ENCODE peak calls at places on chromosome 12, in five cellular contexts. One of them, this sample, is unnamed.

GRCh38 chr12:124777399-124778372 is 86.0 kb downstream of the SCARB1 start:
- DNase-seq in K562: no peak
- DNase-seq in IMR-90: no peak
- DNase-seq in SK-N-SH: no peak
- DNase-seq in HepG2: peak; percentile 91
- DNase-seq in this sample: no peak

GRCh38 chr12:55722948-55723347 is 2.8 kb downstream of the RDH5 start:
- DNase-seq in K562: no peak
- DNase-seq in IMR-90: no peak
- DNase-seq in SK-N-SH: no peak
- DNase-seq in HepG2: no peak
- DNase-seq in this sample: no peak

GRCh38 chr12:31896514-31897039 is 62.6 kb upstream of the RESF1 start:
- DNase-seq in K562: peak; percentile 42
- DNase-seq in IMR-90: peak; percentile 38
- DNase-seq in SK-N-SH: no peak
- DNase-seq in HepG2: no peak
- DNase-seq in this sample: peak; percentile 99

GRCh38 chr12:57128519-57129247 is 400 bp downstream of the LRP1 start:
- DNase-seq in K562: no peak
- DNase-seq in IMR-90: no peak
- DNase-seq in SK-N-SH: peak; percentile 66
- DNase-seq in HepG2: no peak
- DNase-seq in this sample: no peak

GRCh38 chr12:45439039-45439438 is 223.1 kb downstream of the ANO6 start:
- DNase-seq in K562: no peak
- DNase-seq in IMR-90: peak; percentile 28
- DNase-seq in SK-N-SH: no peak
- DNase-seq in HepG2: no peak
- DNase-seq in this sample: no peak

GRCh38 chr12:9868271-9868815 is 811 bp downstream of the CLEC2B start:
- DNase-seq in K562: no peak
- DNase-seq in IMR-90: no peak
- DNase-seq in SK-N-SH: no peak
- DNase-seq in HepG2: no peak
- DNase-seq in this sample: no peak

GRCh38 chr12:83826112-83826511 is 1086.5 kb downstream of the SLC6A15 start:
- DNase-seq in K562: peak; percentile 17
- DNase-seq in IMR-90: peak; percentile 28
- DNase-seq in SK-N-SH: peak; percentile 13
- DNase-seq in HepG2: no peak
- DNase-seq in this sample: no peak

GRCh38 chr12:1518763-1519516 is 75.4 kb downstream of the FBXL14 start:
- DNase-seq in K562: peak; percentile 35
- DNase-seq in IMR-90: peak; percentile 91
- DNase-seq in SK-N-SH: no peak
- DNase-seq in HepG2: peak; percentile 66
- DNase-seq in this sample: no peak

GRCh38 chr12:108175310-108175709 is 46.2 kb downstream of the WSCD2 start:
- DNase-seq in K562: no peak
- DNase-seq in IMR-90: no peak
- DNase-seq in SK-N-SH: peak; percentile 63
- DNase-seq in HepG2: no peak
- DNase-seq in this sample: no peak

GRCh38 chr12:47276253-47277070 is 196.7 kb upstream of the AMIGO2 start:
- DNase-seq in K562: peak; percentile 35
- DNase-seq in IMR-90: peak; percentile 79
- DNase-seq in SK-N-SH: no peak
- DNase-seq in HepG2: peak; percentile 29
- DNase-seq in this sample: peak; percentile 36

GRCh38 chr12:125208942-125209341 is 143.7 kb downstream of the AACS start:
- DNase-seq in K562: no peak
- DNase-seq in IMR-90: no peak
- DNase-seq in SK-N-SH: no peak
- DNase-seq in HepG2: no peak
- DNase-seq in this sample: no peak

GRCh38 chr12:103138538-103138937 is 181.1 kb downstream of the ASCL1 start:
- DNase-seq in K562: no peak
- DNase-seq in IMR-90: no peak
- DNase-seq in SK-N-SH: no peak
- DNase-seq in HepG2: no peak
- DNase-seq in this sample: no peak

GRCh38 chr12:47114481-47114892 is 34.7 kb upstream of the AMIGO2 start:
- DNase-seq in K562: no peak
- DNase-seq in IMR-90: no peak
- DNase-seq in SK-N-SH: no peak
- DNase-seq in HepG2: no peak
- DNase-seq in this sample: no peak

GRCh38 chr12:79441534-79441933 is 249.2 kb downstream of the PAWR start:
- DNase-seq in K562: no peak
- DNase-seq in IMR-90: no peak
- DNase-seq in SK-N-SH: no peak
- DNase-seq in HepG2: no peak
- DNase-seq in this sample: no peak

GRCh38 chr12:65643171-65643570 is 181.1 kb upstream of the HMGA2 start:
- DNase-seq in K562: no peak
- DNase-seq in IMR-90: no peak
- DNase-seq in SK-N-SH: no peak
- DNase-seq in HepG2: no peak
- DNase-seq in this sample: no peak

GRCh38 chr12:83823386-83824045 is 1089.1 kb downstream of the SLC6A15 start:
- DNase-seq in K562: peak; percentile 5
- DNase-seq in IMR-90: no peak
- DNase-seq in SK-N-SH: peak; percentile 12
- DNase-seq in HepG2: peak; percentile 27
- DNase-seq in this sample: no peak

GRCh38 chr12:6380141-6381121 is 3.5 kb upstream of the LTBR start:
- DNase-seq in K562: no peak
- DNase-seq in IMR-90: peak; percentile 56
- DNase-seq in SK-N-SH: no peak
- DNase-seq in HepG2: no peak
- DNase-seq in this sample: no peak

GRCh38 chr12:92208613-92209121 is 63.0 kb upstream of the BTG1 start:
- DNase-seq in K562: no peak
- DNase-seq in IMR-90: peak; percentile 31
- DNase-seq in SK-N-SH: no peak
- DNase-seq in HepG2: no peak
- DNase-seq in this sample: peak; percentile 71

GRCh38 chr12:57161491-57161890 is 14.1 kb upstream of the LRP1-AS start:
- DNase-seq in K562: no peak
- DNase-seq in IMR-90: peak; percentile 67
- DNase-seq in SK-N-SH: no peak
- DNase-seq in HepG2: no peak
- DNase-seq in this sample: no peak

GRCh38 chr12:106327256-106327852 is 24.8 kb downstream of the TCP11L2 start:
- DNase-seq in K562: no peak
- DNase-seq in IMR-90: no peak
- DNase-seq in SK-N-SH: no peak
- DNase-seq in HepG2: no peak
- DNase-seq in this sample: no peak

GRCh38 chr12:29039013-29039412 is 110.1 kb upstream of the FAR2 start:
- DNase-seq in K562: no peak
- DNase-seq in IMR-90: peak; percentile 83
- DNase-seq in SK-N-SH: peak; percentile 30
- DNase-seq in HepG2: no peak
- DNase-seq in this sample: no peak

GRCh38 chr12:3293446-3294161 is 197.4 kb upstream of the PRMT8 start:
- DNase-seq in K562: no peak
- DNase-seq in IMR-90: peak; percentile 55
- DNase-seq in SK-N-SH: no peak
- DNase-seq in HepG2: no peak
- DNase-seq in this sample: no peak

GRCh38 chr12:111828338-111828979 is 13.6 kb upstream of the MAPKAPK5 start:
- DNase-seq in K562: no peak
- DNase-seq in IMR-90: no peak
- DNase-seq in SK-N-SH: no peak
- DNase-seq in HepG2: no peak
- DNase-seq in this sample: no peak

GRCh38 chr12:85155791-85156190 is 119.6 kb downstream of the LRRIQ1 start:
- DNase-seq in K562: no peak
- DNase-seq in IMR-90: no peak
- DNase-seq in SK-N-SH: peak; percentile 10
- DNase-seq in HepG2: peak; percentile 4
- DNase-seq in this sample: no peak

GRCh38 chr12:121737421-121737820 is 24.9 kb downstream of the TMEM120B start:
- DNase-seq in K562: no peak
- DNase-seq in IMR-90: no peak
- DNase-seq in SK-N-SH: no peak
- DNase-seq in HepG2: no peak
- DNase-seq in this sample: no peak
- TF ChIP-seq MXI1 in K562: no peak
- TF ChIP-seq MXI1 in IMR-90: no peak
- TF ChIP-seq MXI1 in SK-N-SH: no peak
- TF ChIP-seq MXI1 in HepG2: no peak
- TF ChIP-seq MXI1 in this sample: no peak

GRCh38 chr12:121888478-121889266 is at the start of gene PSMD9:
- DNase-seq in K562: peak; percentile 97
- DNase-seq in IMR-90: peak; percentile 97
- DNase-seq in SK-N-SH: peak; percentile 97
- DNase-seq in HepG2: peak; percentile 92
- DNase-seq in this sample: peak; percentile 90

GRCh38 chr12:121889267-121889624 is 656 bp downstream of the PSMD9 start:
- DNase-seq in K562: no peak
- DNase-seq in IMR-90: no peak
- DNase-seq in SK-N-SH: no peak
- DNase-seq in HepG2: no peak
- DNase-seq in this sample: no peak

GRCh38 chr12:121892673-121893561 is 4.3 kb downstream of the PSMD9 start:
- DNase-seq in K562: peak; percentile 28
- DNase-seq in IMR-90: peak; percentile 10
- DNase-seq in SK-N-SH: no peak
- DNase-seq in HepG2: no peak
- DNase-seq in this sample: no peak

GRCh38 chr12:121883315-121883660 is 5.3 kb upstream of the PSMD9 start:
- DNase-seq in K562: peak; percentile 34
- DNase-seq in IMR-90: no peak
- DNase-seq in SK-N-SH: no peak
- DNase-seq in HepG2: no peak
- DNase-seq in this sample: no peak

DNA sequence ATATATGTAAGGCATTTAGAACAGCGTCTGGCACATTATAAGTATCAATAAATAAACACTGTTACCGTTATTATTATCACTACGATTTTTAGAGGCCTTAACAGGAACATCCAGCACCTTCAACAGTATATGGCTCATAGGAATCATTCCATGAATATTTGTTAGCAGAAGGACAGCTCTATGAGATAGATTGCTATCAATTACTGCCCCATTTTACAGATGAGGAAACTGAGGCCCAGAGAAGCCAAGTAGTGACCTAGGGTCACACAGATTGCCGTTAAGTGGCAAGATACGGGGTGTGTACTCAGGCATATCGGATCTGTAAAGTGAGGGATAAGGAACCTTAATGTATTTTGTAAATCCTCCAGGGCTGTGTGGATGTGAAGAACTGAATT is 510 bp upstream of the PSMD9 start:
- DNase-seq in K562: no peak
- DNase-seq in IMR-90: no peak
- DNase-seq in SK-N-SH: no peak
- DNase-seq in HepG2: no peak
- DNase-seq in this sample: no peak
- H3K9ac ChIP-seq in K562: peak overlapping the region; percentile 12
- H3K9ac ChIP-seq in IMR-90: peak overlapping the region; percentile 26
- H3K9ac ChIP-seq in SK-N-SH: peak overlapping the region; percentile 30
- H3K9ac ChIP-seq in HepG2: peak overlapping the region; percentile 62
- H3K9ac ChIP-seq in this sample: peak overlapping the region; percentile 58

GRCh38 chr12:12897286-12897685 is 5.9 kb downstream of the GPRC5A start:
- DNase-seq in K562: no peak
- DNase-seq in IMR-90: no peak
- DNase-seq in SK-N-SH: no peak
- DNase-seq in HepG2: no peak
- DNase-seq in this sample: no peak
- TF ChIP-seq MXI1 in K562: no peak
- TF ChIP-seq MXI1 in IMR-90: no peak
- TF ChIP-seq MXI1 in SK-N-SH: no peak
- TF ChIP-seq MXI1 in HepG2: no peak
- TF ChIP-seq MXI1 in this sample: no peak

GRCh38 chr12:104643921-104644669 is 187.3 kb downstream of the CHST11 start:
- DNase-seq in K562: no peak
- DNase-seq in IMR-90: no peak
- DNase-seq in SK-N-SH: peak; percentile 33
- DNase-seq in HepG2: no peak
- DNase-seq in this sample: peak; percentile 43
- H3K9ac ChIP-seq in K562: peak overlapping the region; percentile 68
- H3K9ac ChIP-seq in IMR-90: no peak overlapping the region
- H3K9ac ChIP-seq in SK-N-SH: no peak overlapping the region
- H3K9ac ChIP-seq in HepG2: no peak overlapping the region
- H3K9ac ChIP-seq in this sample: peak overlapping the region; percentile 30

GRCh38 chr12:120196363-120196762 is 1.8 kb upstream of the GCN1 start:
- DNase-seq in K562: no peak
- DNase-seq in IMR-90: no peak
- DNase-seq in SK-N-SH: no peak
- DNase-seq in HepG2: no peak
- DNase-seq in this sample: no peak

GRCh38 chr12:120199025-120199424 is 1.9 kb downstream of the RPLP0 start:
- DNase-seq in K562: no peak
- DNase-seq in IMR-90: no peak
- DNase-seq in SK-N-SH: no peak
- DNase-seq in HepG2: no peak
- DNase-seq in this sample: no peak

GRCh38 chr12:120197542-120197887 is 3.0 kb upstream of the GCN1 start:
- DNase-seq in K562: no peak
- DNase-seq in IMR-90: no peak
- DNase-seq in SK-N-SH: no peak
- DNase-seq in HepG2: no peak
- DNase-seq in this sample: no peak

GRCh38 chr12:120204171-120204570 is 3.3 kb upstream of the RPLP0 start:
- DNase-seq in K562: no peak
- DNase-seq in IMR-90: no peak
- DNase-seq in SK-N-SH: no peak
- DNase-seq in HepG2: no peak
- DNase-seq in this sample: no peak

GRCh38 chr12:120199595-120200306 is 1.2 kb downstream of the RPLP0 start:
- DNase-seq in K562: no peak
- DNase-seq in IMR-90: peak; percentile 77
- DNase-seq in SK-N-SH: no peak
- DNase-seq in HepG2: no peak
- DNase-seq in this sample: no peak
- TF ChIP-seq MXI1 in K562: no peak
- TF ChIP-seq MXI1 in IMR-90: no peak
- TF ChIP-seq MXI1 in SK-N-SH: no peak
- TF ChIP-seq MXI1 in HepG2: no peak
- TF ChIP-seq MXI1 in this sample: no peak

DNA sequence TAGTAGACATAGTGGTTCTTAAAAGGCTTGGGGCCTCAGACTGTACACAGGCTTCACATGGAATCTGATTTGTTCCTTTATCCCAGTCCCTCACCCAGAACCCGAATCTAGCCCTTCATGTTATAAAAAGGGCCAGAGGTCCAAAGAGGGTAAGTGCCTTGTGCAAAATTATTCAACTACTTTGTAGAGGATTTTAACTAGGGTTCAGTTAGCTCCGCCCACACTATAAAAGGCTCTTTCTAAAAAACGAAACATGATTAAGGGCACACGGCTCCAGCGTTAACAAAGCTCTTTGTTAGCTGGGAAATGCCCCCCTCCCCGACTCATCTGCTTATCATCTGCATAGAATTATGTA is 3.2 kb upstream of the SOCS2 start:
- DNase-seq in K562: no peak
- DNase-seq in IMR-90: no peak
- DNase-seq in SK-N-SH: no peak
- DNase-seq in HepG2: no peak
- DNase-seq in this sample: no peak
- H3K9ac ChIP-seq in K562: no peak overlapping the region
- H3K9ac ChIP-seq in IMR-90: peak overlapping the region; percentile 22
- H3K9ac ChIP-seq in SK-N-SH: peak overlapping the region; percentile 96
- H3K9ac ChIP-seq in HepG2: peak overlapping the region; percentile 7
- H3K9ac ChIP-seq in this sample: no peak overlapping the region

This sample was measured in GM12878.